ENCODE peak calls at places on chromosomes 6 and 20, in ten cellular contexts. V, H, G, Y, R, B, U, T, I and K are unnamed samples.

GRCh38 chr20:25022680-25023079 is 30.1 kb upstream of the APMAP start:
- DNase-seq in Y (no peak), I (no peak), R (no peak), B (peak; percentile 90), G (no peak), U (no peak), H (no peak), T (no peak), V (no peak), K (no peak)

GRCh38 chr20:63741354-63741675 is 1.7 kb downstream of the SLC2A4RG start:
- DNase-seq in B (no peak), Y (no peak), T (no peak), G (no peak), R (no peak), U (no peak), I (no peak), V (no peak), H (no peak), K (no peak)

GRCh38 chr6:36627801-36628246 is 33.7 kb downstream of the SRSF3 start:
- DNase-seq in I (no peak), V (no peak), T (no peak), B (peak; percentile 70), Y (no peak), R (no peak), U (no peak), G (no peak), H (no peak), K (peak; percentile 43)

GRCh38 chr6:111230351-111231077 is 143.2 kb downstream of the SLC16A10 start:
- DNase-seq in H (no peak), I (no peak), V (no peak), G (no peak), Y (no peak), B (no peak), U (no peak), T (no peak), R (no peak), K (no peak)

GRCh38 chr6:30647802-30648460 is 998 bp downstream of the C6orf136 start:
- DNase-seq in G (no peak), T (no peak), V (peak; percentile 18), Y (peak; percentile 58), H (peak; percentile 74), B (no peak), R (no peak), U (peak; percentile 15), I (no peak), K (peak; percentile 27)

GRCh38 chr6:97594834-97595233 is 311.8 kb upstream of the MMS22L start:
- DNase-seq in Y (no peak), R (no peak), G (no peak), B (no peak), U (no peak), V (no peak), T (no peak), I (no peak), H (no peak), K (no peak)

GRCh38 chr6:161091972-161092701 is 100.6 kb downstream of the MAP3K4 start:
- DNase-seq in Y (no peak), U (no peak), T (no peak), V (no peak), B (no peak), I (no peak), R (no peak), G (no peak), H (no peak), K (no peak)

GRCh38 chr6:69796081-69796626 is 656 bp downstream of the LMBRD1 start:
- DNase-seq in R (peak; percentile 58), I (no peak), G (no peak), B (peak; percentile 76), V (peak; percentile 19), H (peak; percentile 60), U (peak; percentile 47), Y (peak; percentile 31), T (peak; percentile 62), K (peak; percentile 27)

GRCh38 chr20:45957021-45957941 is 14.7 kb downstream of the ZNF335 start:
- DNase-seq in R (no peak), H (no peak), B (no peak), Y (no peak), V (no peak), U (no peak), I (no peak), G (no peak), T (no peak), K (no peak)

GRCh38 chr20:21397341-21398108 is at the start of gene NKX2-4:
- DNase-seq in G (peak; percentile 17), R (no peak), B (no peak), I (no peak), T (no peak), V (peak; percentile 33), Y (peak; percentile 66), H (no peak), U (no peak), K (no peak)

GRCh38 chr20:53736757-53737403 is 143.2 kb upstream of the ZNF217 start:
- DNase-seq in R (no peak), H (no peak), V (no peak), B (no peak), U (no peak), T (peak; percentile 51), Y (peak; percentile 54), G (no peak), I (no peak), K (peak; percentile 72)

GRCh38 chr6:100664274-100665040 is 199.7 kb upstream of the SIM1 start:
- DNase-seq in H (no peak), T (no peak), I (no peak), V (no peak), Y (no peak), U (no peak), B (no peak), R (no peak), G (no peak), K (peak; percentile 24)